ENCODE peak calls at places on chromosomes 6 and 20, in five cellular contexts. S is NT2/D1, B is GM12878, W is HepG2, G is H1. O is an unnamed sample.

GRCh38 chr20:10673831-10674683 is at the start of gene JAG1:
- DNase-seq in S (peak), W (peak), G (peak), B (peak), O (peak)

GRCh38 chr6:4085329-4085695 is 6.4 kb upstream of the FAM217A start:
- DNase-seq in W (no peak), S (no peak), G (no peak), B (no peak), O (no peak)

GRCh38 chr6:28161410-28162079 is 19.9 kb downstream of the ZKSCAN8 start:
- DNase-seq in S (peak), G (peak), W (peak), B (peak), O (peak)

GRCh38 chr20:13216533-13216932 is 4.5 kb upstream of the ISM1 start:
- DNase-seq in S (no peak), G (no peak), W (no peak), B (no peak), O (no peak)

GRCh38 chr20:23415958-23416583 is 5.2 kb downstream of the NAPB start:
- DNase-seq in B (no peak), S (no peak), G (no peak), W (no peak), O (no peak)

GRCh38 chr20:63499333-63499969 is 568 bp upstream of the EEF1A2 start:
- DNase-seq in B (no peak), G (peak), S (no peak), W (no peak), O (peak)

GRCh38 chr6:163232015-163232523 is 182.4 kb upstream of the QKI start:
- DNase-seq in S (no peak), G (no peak), B (no peak), W (no peak), O (no peak)

GRCh38 chr6:124888581-124889371 is 73.5 kb upstream of the RNF217 start:
- DNase-seq in G (no peak), B (no peak), W (no peak), S (no peak), O (no peak)

GRCh38 chr20:46775826-46776225 is 66.4 kb downstream of the SLC2A10 start:
- DNase-seq in S (no peak), W (no peak), B (no peak), G (no peak), O (no peak)

GRCh38 chr6:120584111-120584760 is 750.0 kb downstream of the TBC1D32 start:
- DNase-seq in G (peak), B (no peak), S (no peak), W (no peak), O (no peak)

GRCh38 chr6:139131736-139132285 is 3.1 kb upstream of the HECA start:
- DNase-seq in G (no peak), S (no peak), W (no peak), B (no peak), O (no peak)

DNA sequence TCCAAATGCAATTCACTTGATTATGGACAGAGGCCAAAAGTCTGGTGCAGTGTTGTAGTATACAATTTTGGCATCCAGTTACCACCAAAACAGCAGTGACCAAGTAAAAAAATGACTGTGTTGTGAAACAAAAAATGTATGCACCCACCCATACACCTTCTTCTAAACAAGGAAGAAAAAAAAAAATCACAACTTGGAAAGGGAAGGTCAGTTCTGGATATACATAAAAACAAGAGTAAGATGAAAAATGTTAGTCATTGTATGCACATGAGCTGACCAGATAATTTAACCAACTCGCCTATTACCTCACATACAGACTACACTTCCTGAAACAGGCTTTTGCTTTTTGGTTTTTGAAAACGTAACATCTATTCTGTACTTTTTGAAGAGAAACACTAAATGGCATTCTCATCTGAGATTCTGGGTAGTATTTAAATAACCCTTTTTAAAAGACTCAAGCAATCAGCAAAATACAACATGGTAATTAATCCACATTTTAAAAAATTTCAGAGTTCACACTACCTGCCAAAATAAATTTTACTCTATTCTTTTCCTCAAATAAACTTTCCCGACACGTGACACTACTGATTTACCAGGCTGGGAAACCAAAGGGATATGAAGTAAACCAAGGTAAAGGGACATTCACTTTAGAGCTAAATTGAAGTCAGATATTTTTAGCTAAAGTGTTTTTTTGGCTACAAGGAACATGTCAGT is 141.6 kb upstream of the SHLD1 start:
- DNase-seq in W (no peak), S (no peak), B (no peak), G (no peak), O (no peak)
- TF ChIP-seq SUZ12 in W (no peak), S (no peak), B (no peak), G (no peak), O (no peak)

DNA sequence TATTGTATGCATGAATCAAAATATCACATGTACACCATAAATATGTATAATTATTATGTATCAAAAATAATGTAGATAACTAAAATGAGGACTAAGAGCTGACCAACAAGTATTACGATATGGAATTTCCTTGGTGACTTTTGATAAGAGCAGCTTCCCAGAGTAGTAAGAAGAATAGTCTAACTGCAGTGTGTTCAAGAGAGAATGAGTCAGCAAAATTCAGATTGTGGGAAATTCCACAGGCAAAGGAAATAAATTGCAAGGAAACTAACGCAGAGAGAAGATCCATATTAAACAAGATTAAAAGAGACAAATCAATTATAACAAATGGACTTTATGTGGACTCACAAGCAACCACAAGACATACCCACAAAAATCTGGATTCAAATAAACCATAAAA is 26.4 kb downstream of the FRK start:
- DNase-seq in B (no peak), W (no peak), S (no peak), G (no peak), O (no peak)
- TF ChIP-seq SUZ12 in B (no peak), W (no peak), S (no peak), G (no peak), O (no peak)

GRCh38 chr6:69894578-69895347 is 28.4 kb downstream of the COL19A1 start:
- DNase-seq in W (no peak), G (no peak), S (no peak), B (peak), O (no peak)
- TF ChIP-seq SUZ12 in W (no peak), G (no peak), S (no peak), B (no peak), O (no peak)

GRCh38 chr6:133392015-133392414 is 150.9 kb downstream of the EYA4 start:
- DNase-seq in B (no peak), S (no peak), G (no peak), W (no peak), O (no peak)

GRCh38 chr6:133390168-133390567 is 149.0 kb downstream of the EYA4 start:
- DNase-seq in W (no peak), B (no peak), S (no peak), G (no peak), O (no peak)

GRCh38 chr6:133394630-133395029 is 153.5 kb downstream of the EYA4 start:
- DNase-seq in B (no peak), S (no peak), G (no peak), W (no peak), O (no peak)

GRCh38 chr6:133393891-133394290 is 152.7 kb downstream of the EYA4 start:
- DNase-seq in B (no peak), G (no peak), S (no peak), W (no peak), O (no peak)

GRCh38 chr6:133392641-133393040 is 151.5 kb downstream of the EYA4 start:
- DNase-seq in W (no peak), G (no peak), S (no peak), B (no peak), O (no peak)
- TF ChIP-seq SUZ12 in W (no peak), G (no peak), S (no peak), B (no peak), O (no peak)

GRCh38 chr6:24455061-24455460 is 34.3 kb downstream of the GPLD1 start:
- DNase-seq in G (no peak), B (no peak), S (peak), W (no peak), O (no peak)

GRCh38 chr6:24460966-24461365 is 28.4 kb downstream of the GPLD1 start:
- DNase-seq in S (no peak), W (no peak), B (no peak), G (no peak), O (no peak)

GRCh38 chr6:24458937-24459336 is 30.4 kb downstream of the GPLD1 start:
- DNase-seq in S (no peak), B (no peak), W (no peak), G (no peak), O (no peak)

GRCh38 chr6:24454452-24454851 is 34.9 kb downstream of the GPLD1 start:
- DNase-seq in G (no peak), S (no peak), B (no peak), W (no peak), O (no peak)

GRCh38 chr6:24458134-24458533 is 31.2 kb downstream of the GPLD1 start:
- DNase-seq in W (no peak), G (no peak), S (no peak), B (no peak), O (no peak)
- TF ChIP-seq SUZ12 in W (no peak), G (no peak), S (no peak), B (no peak), O (no peak)

O was measured in HEK293T.